ENCODE peak calls at places on chromosomes 5 and 9, in four cellular contexts. B is mesenchymal stem cell, F is IMR-90, N is mesendoderm. Z is an unnamed sample.

GRCh38 chr5:142506046-142506445 is 179.8 kb downstream of the FGF1 start:
- DNase-seq in B (no peak), F (peak; percentile 57), N (no peak), Z (no peak)

GRCh38 chr5:51495672-51496071 is 112.4 kb downstream of the ISL1 start:
- DNase-seq in F (peak; percentile 6), B (peak; percentile 85), N (peak; percentile 44), Z (no peak)

GRCh38 chr5:146461319-146461718 is 14.2 kb downstream of the TCERG1 start:
- DNase-seq in B (peak; percentile 15), N (no peak), F (peak; percentile 20), Z (no peak)

GRCh38 chr5:51391175-51391574 is 7.9 kb downstream of the ISL1 start:
- DNase-seq in N (peak; percentile 45), F (no peak), B (no peak), Z (no peak)

GRCh38 chr9:18256574-18256973 is 217.4 kb upstream of the ADAMTSL1 start:
- DNase-seq in N (peak; percentile 50), F (peak; percentile 72), B (peak; percentile 68), Z (no peak)

GRCh38 chr9:26181836-26182235 is 503.6 kb upstream of the TUSC1 start:
- DNase-seq in F (no peak), N (no peak), B (peak; percentile 62), Z (no peak)

GRCh38 chr9:107782381-107782780 is 292.8 kb upstream of the KLF4 start:
- DNase-seq in N (no peak), F (peak; percentile 74), B (peak; percentile 17), Z (no peak)

GRCh38 chr9:134770972-134771971 is 109.3 kb upstream of the FCN2 start:
- DNase-seq in N (no peak), B (no peak), F (no peak), Z (no peak)

GRCh38 chr9:98142182-98142924 is 23.3 kb upstream of the TRIM14 start:
- DNase-seq in N (peak; percentile 7), B (no peak), F (no peak), Z (no peak)

GRCh38 chr9:121453232-121453892 is 46.3 kb downstream of the GGTA1 start:
- DNase-seq in N (no peak), F (no peak), B (no peak), Z (no peak)

GRCh38 chr9:113590991-113591898 is 127.7 kb downstream of the RGS3 start:
- DNase-seq in N (peak; percentile 93), F (peak; percentile 62), B (peak; percentile 80), Z (peak; percentile 94)

GRCh38 chr5:104084896-104085295 is 522.3 kb upstream of the NUDT12 start:
- DNase-seq in F (no peak), N (no peak), B (no peak), Z (no peak)

GRCh38 chr5:134549714-134550113 is 24.2 kb downstream of the JADE2 start:
- DNase-seq in B (no peak), N (no peak), F (peak; percentile 84), Z (no peak)

GRCh38 chr9:69885474-69885929 is 64.9 kb downstream of the CFAP95 start:
- DNase-seq in N (peak; percentile 68), F (no peak), B (no peak), Z (no peak)

GRCh38 chr5:146890733-146891440 is 12.3 kb upstream of the PPP2R2B start:
- DNase-seq in N (no peak), B (peak; percentile 5), F (no peak), Z (no peak)

GRCh38 chr5:149849280-149849985 is 95.2 kb downstream of the PDE6A start:
- DNase-seq in B (no peak), N (no peak), F (no peak), Z (no peak)

GRCh38 chr5:167534131-167534530 is 757.3 kb upstream of the WWC1 start:
- DNase-seq in B (no peak), N (peak; percentile 42), F (no peak), Z (no peak)

GRCh38 chr9:136141716-136142415 is 23.2 kb upstream of the TMEM250 start:
- DNase-seq in N (no peak), B (no peak), F (no peak), Z (no peak)

GRCh38 chr5:72523960-72524582 is 16.9 kb upstream of the ZNF366 start:
- DNase-seq in F (peak; percentile 88), N (peak; percentile 78), B (peak; percentile 82), Z (no peak)

GRCh38 chr9:90296539-90296938 is 346.1 kb downstream of the DIRAS2 start:
- DNase-seq in B (no peak), F (no peak), N (no peak), Z (no peak)

GRCh38 chr5:142432961-142433360 is 108.1 kb upstream of the SPRY4 start:
- DNase-seq in N (peak; percentile 84), B (no peak), F (no peak), Z (no peak)

DNA sequence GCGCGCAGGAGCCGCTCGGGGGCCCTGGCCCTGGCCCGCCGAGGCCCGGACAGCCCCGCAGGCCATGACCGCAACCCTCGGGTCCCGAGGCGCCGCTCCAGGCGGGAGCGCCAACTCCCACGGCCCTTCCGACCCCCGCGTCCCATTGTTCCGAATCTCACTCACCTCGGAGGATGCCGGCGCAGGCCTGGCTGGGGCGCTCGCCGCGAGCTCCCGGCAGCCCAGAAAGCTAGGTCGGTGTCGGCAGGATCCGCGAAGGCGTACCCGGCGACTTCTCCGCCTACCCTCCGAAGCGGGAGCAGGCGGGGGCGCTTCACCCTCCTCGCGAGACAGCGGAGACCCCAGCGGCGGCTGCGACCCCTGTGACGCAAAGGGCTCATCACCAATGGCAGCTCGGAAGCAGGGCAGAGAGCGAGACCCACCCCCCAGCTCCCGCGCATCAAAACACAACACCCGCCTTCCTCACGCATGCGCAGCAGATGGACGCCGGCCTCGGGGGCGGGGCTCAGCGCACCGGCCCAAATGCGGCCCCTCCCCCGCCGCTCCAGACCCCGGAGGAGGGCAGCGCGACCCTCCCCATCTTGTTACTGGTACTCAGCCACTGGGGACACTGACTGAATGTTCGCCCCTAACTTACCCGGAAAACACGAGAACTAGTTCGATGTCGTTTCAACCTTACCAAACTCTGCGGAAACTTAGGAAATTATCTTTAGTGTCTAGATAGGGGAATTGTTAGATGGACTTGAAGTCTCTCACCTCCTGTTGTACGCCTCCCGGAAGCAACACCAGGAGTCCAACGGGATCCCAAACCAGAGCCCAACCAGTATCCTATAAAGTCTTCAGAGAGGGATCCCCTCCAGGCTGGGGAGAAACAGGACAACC is 1.3 kb upstream of the SMIM27 start:
- DNase-seq in N (peak; percentile 99), B (peak; percentile 95), F (peak; percentile 91), Z (peak; percentile 95)
- H2BK120ac ChIP-seq in N (peak overlapping the region; percentile 31), B (no peak overlapping the region), F (peak overlapping the region; percentile 42), Z (no peak overlapping the region)

GRCh38 chr5:33297760-33298216 is 143.0 kb upstream of the TARS1 start:
- DNase-seq in B (no peak), N (peak; percentile 24), F (no peak), Z (peak; percentile 50)
- H2BK120ac ChIP-seq in B (no peak overlapping the region), N (no peak overlapping the region), F (no peak overlapping the region), Z (no peak overlapping the region)

GRCh38 chr5:68544656-68545565 is 329.4 kb downstream of the PIK3R1 start:
- DNase-seq in F (peak; percentile 45), B (peak; percentile 41), N (peak; percentile 18), Z (no peak)
- H2BK120ac ChIP-seq in F (peak overlapping the region; percentile 28), B (no peak overlapping the region), N (no peak overlapping the region), Z (no peak overlapping the region)

GRCh38 chr5:57738787-57739186 is 256.2 kb upstream of the ACTBL2 start:
- DNase-seq in F (no peak), B (no peak), N (no peak), Z (no peak)

GRCh38 chr5:57741326-57741725 is 258.7 kb upstream of the ACTBL2 start:
- DNase-seq in B (no peak), N (no peak), F (no peak), Z (no peak)

GRCh38 chr5:57738306-57738705 is 255.7 kb upstream of the ACTBL2 start:
- DNase-seq in F (no peak), B (no peak), N (no peak), Z (no peak)

GRCh38 chr5:57736716-57737115 is 254.1 kb upstream of the ACTBL2 start:
- DNase-seq in N (no peak), F (no peak), B (no peak), Z (no peak)

DNA sequence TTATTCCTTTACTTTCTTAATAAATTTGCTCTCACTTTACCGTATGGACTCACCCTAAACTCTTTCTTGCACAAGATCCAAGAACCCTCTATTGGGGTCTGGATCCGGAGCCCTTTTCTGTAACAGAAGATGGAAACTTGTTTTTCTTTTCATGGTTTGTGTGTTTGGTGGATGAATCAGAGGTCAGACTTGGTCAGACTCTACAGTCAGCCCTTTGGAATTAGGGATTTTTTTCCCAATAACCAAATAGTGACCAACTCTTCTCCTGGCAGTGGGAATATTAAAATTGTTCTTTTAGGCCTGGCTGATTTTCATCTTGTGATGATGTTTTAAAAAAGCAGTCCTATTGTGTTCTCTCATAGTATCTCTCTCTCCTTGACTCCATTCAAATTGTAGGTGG is 253.1 kb upstream of the ACTBL2 start:
- DNase-seq in N (no peak), F (peak; percentile 96), B (peak; percentile 88), Z (no peak)
- H2BK120ac ChIP-seq in N (no peak overlapping the region), F (peak overlapping the region; percentile 99), B (no peak overlapping the region), Z (no peak overlapping the region)

DNA sequence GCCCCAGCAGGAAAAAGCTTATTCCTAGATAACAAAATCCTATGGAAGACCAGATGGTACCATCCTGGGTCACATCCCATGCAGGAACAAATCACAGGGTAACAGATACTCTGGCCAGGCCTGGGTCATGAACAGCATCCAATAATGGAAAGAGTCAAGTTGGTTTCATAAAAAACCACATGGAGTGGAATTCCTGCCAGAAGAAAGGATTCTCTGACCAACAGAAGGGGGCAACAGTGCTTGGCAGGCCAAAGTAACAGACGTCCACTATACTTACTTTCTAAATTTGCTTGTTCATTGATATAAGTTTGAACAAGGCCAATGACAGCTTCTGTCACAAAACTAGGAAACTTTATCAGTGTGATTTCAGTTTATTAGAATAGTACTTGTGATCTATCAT is 273.5 kb downstream of the ARRDC3 start:
- DNase-seq in N (no peak), F (no peak), B (no peak), Z (no peak)
- H2BK120ac ChIP-seq in N (no peak overlapping the region), F (no peak overlapping the region), B (peak overlapping the region; percentile 3), Z (no peak overlapping the region)

GRCh38 chr5:29822499-29822898 is 1371.0 kb upstream of the CDH6 start:
- DNase-seq in B (no peak), N (no peak), F (no peak), Z (no peak)
- H2BK120ac ChIP-seq in B (no peak overlapping the region), N (no peak overlapping the region), F (no peak overlapping the region), Z (no peak overlapping the region)

DNA sequence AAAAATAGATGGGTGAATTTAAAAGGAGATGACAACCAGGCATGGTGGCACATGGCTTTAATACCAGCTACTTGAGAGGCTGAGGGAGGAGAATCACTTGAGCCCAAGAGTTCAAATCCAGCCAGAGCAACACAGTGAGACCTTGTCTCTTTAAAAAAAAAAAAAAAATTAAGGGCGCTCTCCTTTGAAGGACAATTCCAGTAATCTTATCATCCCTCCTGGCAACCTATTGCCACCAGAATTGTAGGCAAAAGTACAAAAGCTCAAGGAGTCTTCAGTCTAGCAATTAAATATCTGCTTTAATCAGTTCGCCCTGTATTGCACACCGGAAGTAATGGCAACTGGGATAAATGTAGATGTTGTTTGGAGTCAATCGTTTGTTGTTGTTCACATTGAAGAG is 7.7 kb downstream of the SNX18 start:
- DNase-seq in B (no peak), N (no peak), F (no peak), Z (no peak)
- H2BK120ac ChIP-seq in B (no peak overlapping the region), N (no peak overlapping the region), F (no peak overlapping the region), Z (no peak overlapping the region)

DNA sequence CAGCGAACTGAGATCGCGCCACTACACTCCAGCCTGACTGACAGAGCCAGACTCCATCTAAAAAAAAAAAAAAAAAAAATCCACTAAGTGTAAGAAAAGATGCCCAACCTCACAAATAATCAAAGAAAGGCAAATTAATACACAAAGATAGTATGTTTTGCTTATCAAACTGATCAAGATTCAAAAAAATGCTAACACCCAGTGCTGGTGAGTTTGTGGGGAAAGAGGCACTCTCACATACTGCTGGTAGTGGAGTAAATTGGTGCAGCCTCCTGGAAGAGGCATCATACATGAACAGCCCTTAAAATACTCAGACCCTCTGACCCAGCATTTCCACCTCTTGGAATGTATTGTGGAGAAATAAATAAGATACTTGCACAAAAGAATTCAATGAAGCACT is 70.2 kb upstream of the LMX1B start:
- DNase-seq in N (no peak), F (no peak), B (no peak), Z (no peak)
- H2BK120ac ChIP-seq in N (no peak overlapping the region), F (no peak overlapping the region), B (no peak overlapping the region), Z (no peak overlapping the region)

Z was measured in H1.